ENCODE peak calls at places on chromosomes 7 and 10, in nine cellular contexts. One of them, this sample, is unnamed.

GRCh38 chr10:8130973-8131911 is 76.8 kb downstream of the GATA3 start:
- DNase-seq in stimulated activated CD4-positive, alpha-beta T cell treated with anti-CD3 and anti-CD28 coated beads, Interleukin-4, amount 100 ng/mL, for 4 hours: peak
- DNase-seq in HTR-8/SVneo: peak
- DNase-seq in AG20443: no peak
- DNase-seq in H54: peak
- DNase-seq in cardiac muscle cell: peak
- DNase-seq in ACHN: peak
- DNase-seq in stimulated activated CD8-positive, alpha-beta memory T cell treated with anti-CD3 and anti-CD28 coated beads, Interleukin-12 subunit alpha, Interleukin-12 subunit beta, amount 100 ng/mL, for 4 hours: no peak
- DNase-seq in NCI-H1092: no peak
- DNase-seq in this sample: no peak

GRCh38 chr7:100602889-100603696 is 930 bp downstream of the PCOLCE start:
- DNase-seq in stimulated activated CD4-positive, alpha-beta T cell treated with anti-CD3 and anti-CD28 coated beads, Interleukin-4, amount 100 ng/mL, for 4 hours: no peak
- DNase-seq in HTR-8/SVneo: peak
- DNase-seq in AG20443: peak
- DNase-seq in H54: no peak
- DNase-seq in cardiac muscle cell: peak
- DNase-seq in ACHN: no peak
- DNase-seq in stimulated activated CD8-positive, alpha-beta memory T cell treated with anti-CD3 and anti-CD28 coated beads, Interleukin-12 subunit alpha, Interleukin-12 subunit beta, amount 100 ng/mL, for 4 hours: no peak
- DNase-seq in NCI-H1092: no peak
- DNase-seq in this sample: no peak

GRCh38 chr7:6106140-6106904 is 75.1 kb downstream of the ANKRD61 start:
- DNase-seq in stimulated activated CD4-positive, alpha-beta T cell treated with anti-CD3 and anti-CD28 coated beads, Interleukin-4, amount 100 ng/mL, for 4 hours: peak
- DNase-seq in HTR-8/SVneo: no peak
- DNase-seq in AG20443: no peak
- DNase-seq in H54: peak
- DNase-seq in cardiac muscle cell: peak
- DNase-seq in ACHN: peak
- DNase-seq in stimulated activated CD8-positive, alpha-beta memory T cell treated with anti-CD3 and anti-CD28 coated beads, Interleukin-12 subunit alpha, Interleukin-12 subunit beta, amount 100 ng/mL, for 4 hours: peak
- DNase-seq in NCI-H1092: no peak
- DNase-seq in this sample: peak

GRCh38 chr10:24132741-24133140 is 76.2 kb upstream of the KIAA1217 start:
- DNase-seq in stimulated activated CD4-positive, alpha-beta T cell treated with anti-CD3 and anti-CD28 coated beads, Interleukin-4, amount 100 ng/mL, for 4 hours: no peak
- DNase-seq in HTR-8/SVneo: no peak
- DNase-seq in AG20443: peak
- DNase-seq in H54: no peak
- DNase-seq in cardiac muscle cell: peak
- DNase-seq in ACHN: no peak
- DNase-seq in stimulated activated CD8-positive, alpha-beta memory T cell treated with anti-CD3 and anti-CD28 coated beads, Interleukin-12 subunit alpha, Interleukin-12 subunit beta, amount 100 ng/mL, for 4 hours: no peak
- DNase-seq in NCI-H1092: no peak
- DNase-seq in this sample: no peak

GRCh38 chr7:90025771-90026170 is 128.5 kb upstream of the STEAP1 start:
- DNase-seq in stimulated activated CD4-positive, alpha-beta T cell treated with anti-CD3 and anti-CD28 coated beads, Interleukin-4, amount 100 ng/mL, for 4 hours: no peak
- DNase-seq in HTR-8/SVneo: no peak
- DNase-seq in AG20443: no peak
- DNase-seq in H54: no peak
- DNase-seq in cardiac muscle cell: no peak
- DNase-seq in ACHN: no peak
- DNase-seq in stimulated activated CD8-positive, alpha-beta memory T cell treated with anti-CD3 and anti-CD28 coated beads, Interleukin-12 subunit alpha, Interleukin-12 subunit beta, amount 100 ng/mL, for 4 hours: no peak
- DNase-seq in NCI-H1092: no peak
- DNase-seq in this sample: no peak

GRCh38 chr10:113953505-113954272 is 90.0 kb upstream of the ADRB1 start:
- DNase-seq in stimulated activated CD4-positive, alpha-beta T cell treated with anti-CD3 and anti-CD28 coated beads, Interleukin-4, amount 100 ng/mL, for 4 hours: no peak
- DNase-seq in HTR-8/SVneo: no peak
- DNase-seq in AG20443: no peak
- DNase-seq in H54: no peak
- DNase-seq in cardiac muscle cell: no peak
- DNase-seq in ACHN: no peak
- DNase-seq in stimulated activated CD8-positive, alpha-beta memory T cell treated with anti-CD3 and anti-CD28 coated beads, Interleukin-12 subunit alpha, Interleukin-12 subunit beta, amount 100 ng/mL, for 4 hours: no peak
- DNase-seq in NCI-H1092: no peak
- DNase-seq in this sample: no peak

GRCh38 chr10:71001470-71001869 is 113.1 kb upstream of the PCBD1 start:
- DNase-seq in stimulated activated CD4-positive, alpha-beta T cell treated with anti-CD3 and anti-CD28 coated beads, Interleukin-4, amount 100 ng/mL, for 4 hours: no peak
- DNase-seq in HTR-8/SVneo: no peak
- DNase-seq in AG20443: no peak
- DNase-seq in H54: no peak
- DNase-seq in cardiac muscle cell: no peak
- DNase-seq in ACHN: no peak
- DNase-seq in stimulated activated CD8-positive, alpha-beta memory T cell treated with anti-CD3 and anti-CD28 coated beads, Interleukin-12 subunit alpha, Interleukin-12 subunit beta, amount 100 ng/mL, for 4 hours: no peak
- DNase-seq in NCI-H1092: no peak
- DNase-seq in this sample: no peak

GRCh38 chr10:31953080-31953479 is 24.4 kb upstream of the ARHGAP12 start:
- DNase-seq in stimulated activated CD4-positive, alpha-beta T cell treated with anti-CD3 and anti-CD28 coated beads, Interleukin-4, amount 100 ng/mL, for 4 hours: no peak
- DNase-seq in HTR-8/SVneo: no peak
- DNase-seq in AG20443: no peak
- DNase-seq in H54: no peak
- DNase-seq in cardiac muscle cell: no peak
- DNase-seq in ACHN: no peak
- DNase-seq in stimulated activated CD8-positive, alpha-beta memory T cell treated with anti-CD3 and anti-CD28 coated beads, Interleukin-12 subunit alpha, Interleukin-12 subunit beta, amount 100 ng/mL, for 4 hours: no peak
- DNase-seq in NCI-H1092: no peak
- DNase-seq in this sample: no peak

GRCh38 chr7:55538538-55538937 is 33.8 kb downstream of the VOPP1 start:
- DNase-seq in stimulated activated CD4-positive, alpha-beta T cell treated with anti-CD3 and anti-CD28 coated beads, Interleukin-4, amount 100 ng/mL, for 4 hours: no peak
- DNase-seq in HTR-8/SVneo: peak
- DNase-seq in AG20443: peak
- DNase-seq in H54: peak
- DNase-seq in cardiac muscle cell: peak
- DNase-seq in ACHN: no peak
- DNase-seq in stimulated activated CD8-positive, alpha-beta memory T cell treated with anti-CD3 and anti-CD28 coated beads, Interleukin-12 subunit alpha, Interleukin-12 subunit beta, amount 100 ng/mL, for 4 hours: no peak
- DNase-seq in NCI-H1092: no peak
- DNase-seq in this sample: no peak

GRCh38 chr7:1459930-1460756 is 873 bp upstream of the MICALL2 start:
- DNase-seq in stimulated activated CD4-positive, alpha-beta T cell treated with anti-CD3 and anti-CD28 coated beads, Interleukin-4, amount 100 ng/mL, for 4 hours: no peak
- DNase-seq in HTR-8/SVneo: no peak
- DNase-seq in AG20443: no peak
- DNase-seq in H54: no peak
- DNase-seq in cardiac muscle cell: peak
- DNase-seq in ACHN: peak
- DNase-seq in stimulated activated CD8-positive, alpha-beta memory T cell treated with anti-CD3 and anti-CD28 coated beads, Interleukin-12 subunit alpha, Interleukin-12 subunit beta, amount 100 ng/mL, for 4 hours: no peak
- DNase-seq in NCI-H1092: no peak
- DNase-seq in this sample: peak

GRCh38 chr7:42236266-42237161 is 495 bp downstream of the GLI3 start:
- DNase-seq in stimulated activated CD4-positive, alpha-beta T cell treated with anti-CD3 and anti-CD28 coated beads, Interleukin-4, amount 100 ng/mL, for 4 hours: no peak
- DNase-seq in HTR-8/SVneo: peak
- DNase-seq in AG20443: peak
- DNase-seq in H54: peak
- DNase-seq in cardiac muscle cell: peak
- DNase-seq in ACHN: peak
- DNase-seq in stimulated activated CD8-positive, alpha-beta memory T cell treated with anti-CD3 and anti-CD28 coated beads, Interleukin-12 subunit alpha, Interleukin-12 subunit beta, amount 100 ng/mL, for 4 hours: no peak
- DNase-seq in NCI-H1092: no peak
- DNase-seq in this sample: no peak

GRCh38 chr7:81366546-81366945 is 403.3 kb downstream of the HGF start:
- DNase-seq in stimulated activated CD4-positive, alpha-beta T cell treated with anti-CD3 and anti-CD28 coated beads, Interleukin-4, amount 100 ng/mL, for 4 hours: no peak
- DNase-seq in HTR-8/SVneo: no peak
- DNase-seq in AG20443: peak
- DNase-seq in H54: no peak
- DNase-seq in cardiac muscle cell: no peak
- DNase-seq in ACHN: no peak
- DNase-seq in stimulated activated CD8-positive, alpha-beta memory T cell treated with anti-CD3 and anti-CD28 coated beads, Interleukin-12 subunit alpha, Interleukin-12 subunit beta, amount 100 ng/mL, for 4 hours: no peak
- DNase-seq in NCI-H1092: no peak
- DNase-seq in this sample: no peak

GRCh38 chr10:97234403-97234802 is 48.6 kb upstream of the SLIT1 start:
- DNase-seq in stimulated activated CD4-positive, alpha-beta T cell treated with anti-CD3 and anti-CD28 coated beads, Interleukin-4, amount 100 ng/mL, for 4 hours: no peak
- DNase-seq in HTR-8/SVneo: peak
- DNase-seq in AG20443: peak
- DNase-seq in H54: no peak
- DNase-seq in cardiac muscle cell: peak
- DNase-seq in ACHN: peak
- DNase-seq in stimulated activated CD8-positive, alpha-beta memory T cell treated with anti-CD3 and anti-CD28 coated beads, Interleukin-12 subunit alpha, Interleukin-12 subunit beta, amount 100 ng/mL, for 4 hours: no peak
- DNase-seq in NCI-H1092: peak
- DNase-seq in this sample: no peak

GRCh38 chr10:38174341-38174740 is 80.2 kb downstream of the ZNF37A start:
- DNase-seq in stimulated activated CD4-positive, alpha-beta T cell treated with anti-CD3 and anti-CD28 coated beads, Interleukin-4, amount 100 ng/mL, for 4 hours: no peak
- DNase-seq in HTR-8/SVneo: no peak
- DNase-seq in AG20443: no peak
- DNase-seq in H54: no peak
- DNase-seq in cardiac muscle cell: no peak
- DNase-seq in ACHN: no peak
- DNase-seq in stimulated activated CD8-positive, alpha-beta memory T cell treated with anti-CD3 and anti-CD28 coated beads, Interleukin-12 subunit alpha, Interleukin-12 subunit beta, amount 100 ng/mL, for 4 hours: no peak
- DNase-seq in NCI-H1092: no peak
- DNase-seq in this sample: no peak

GRCh38 chr10:101630420-101630920 is 42.3 kb downstream of the DPCD start:
- DNase-seq in stimulated activated CD4-positive, alpha-beta T cell treated with anti-CD3 and anti-CD28 coated beads, Interleukin-4, amount 100 ng/mL, for 4 hours: no peak
- DNase-seq in HTR-8/SVneo: no peak
- DNase-seq in AG20443: no peak
- DNase-seq in H54: no peak
- DNase-seq in cardiac muscle cell: no peak
- DNase-seq in ACHN: no peak
- DNase-seq in stimulated activated CD8-positive, alpha-beta memory T cell treated with anti-CD3 and anti-CD28 coated beads, Interleukin-12 subunit alpha, Interleukin-12 subunit beta, amount 100 ng/mL, for 4 hours: no peak
- DNase-seq in NCI-H1092: no peak
- DNase-seq in this sample: no peak

GRCh38 chr10:88791924-88792323 is 10.6 kb upstream of the LIPM start:
- DNase-seq in stimulated activated CD4-positive, alpha-beta T cell treated with anti-CD3 and anti-CD28 coated beads, Interleukin-4, amount 100 ng/mL, for 4 hours: no peak
- DNase-seq in HTR-8/SVneo: peak
- DNase-seq in AG20443: peak
- DNase-seq in H54: peak
- DNase-seq in cardiac muscle cell: peak
- DNase-seq in ACHN: peak
- DNase-seq in stimulated activated CD8-positive, alpha-beta memory T cell treated with anti-CD3 and anti-CD28 coated beads, Interleukin-12 subunit alpha, Interleukin-12 subunit beta, amount 100 ng/mL, for 4 hours: no peak
- DNase-seq in NCI-H1092: no peak
- DNase-seq in this sample: no peak

GRCh38 chr7:18893156-18893555 is 224.3 kb downstream of the TWIST1 start:
- DNase-seq in stimulated activated CD4-positive, alpha-beta T cell treated with anti-CD3 and anti-CD28 coated beads, Interleukin-4, amount 100 ng/mL, for 4 hours: no peak
- DNase-seq in HTR-8/SVneo: no peak
- DNase-seq in AG20443: no peak
- DNase-seq in H54: no peak
- DNase-seq in cardiac muscle cell: no peak
- DNase-seq in ACHN: no peak
- DNase-seq in stimulated activated CD8-positive, alpha-beta memory T cell treated with anti-CD3 and anti-CD28 coated beads, Interleukin-12 subunit alpha, Interleukin-12 subunit beta, amount 100 ng/mL, for 4 hours: no peak
- DNase-seq in NCI-H1092: no peak
- DNase-seq in this sample: no peak

GRCh38 chr7:22387583-22387982 is 30.6 kb upstream of the RAPGEF5 start:
- DNase-seq in stimulated activated CD4-positive, alpha-beta T cell treated with anti-CD3 and anti-CD28 coated beads, Interleukin-4, amount 100 ng/mL, for 4 hours: no peak
- DNase-seq in HTR-8/SVneo: no peak
- DNase-seq in AG20443: peak
- DNase-seq in H54: no peak
- DNase-seq in cardiac muscle cell: peak
- DNase-seq in ACHN: no peak
- DNase-seq in stimulated activated CD8-positive, alpha-beta memory T cell treated with anti-CD3 and anti-CD28 coated beads, Interleukin-12 subunit alpha, Interleukin-12 subunit beta, amount 100 ng/mL, for 4 hours: no peak
- DNase-seq in NCI-H1092: no peak
- DNase-seq in this sample: no peak

GRCh38 chr10:78964952-78965633 is 103.7 kb upstream of the ZMIZ1 start:
- DNase-seq in stimulated activated CD4-positive, alpha-beta T cell treated with anti-CD3 and anti-CD28 coated beads, Interleukin-4, amount 100 ng/mL, for 4 hours: no peak
- DNase-seq in HTR-8/SVneo: peak
- DNase-seq in AG20443: no peak
- DNase-seq in H54: peak
- DNase-seq in cardiac muscle cell: peak
- DNase-seq in ACHN: peak
- DNase-seq in stimulated activated CD8-positive, alpha-beta memory T cell treated with anti-CD3 and anti-CD28 coated beads, Interleukin-12 subunit alpha, Interleukin-12 subunit beta, amount 100 ng/mL, for 4 hours: no peak
- DNase-seq in NCI-H1092: peak
- DNase-seq in this sample: no peak

GRCh38 chr10:59271160-59271559 is 91.2 kb downstream of the FAM13C start:
- DNase-seq in stimulated activated CD4-positive, alpha-beta T cell treated with anti-CD3 and anti-CD28 coated beads, Interleukin-4, amount 100 ng/mL, for 4 hours: no peak
- DNase-seq in HTR-8/SVneo: no peak
- DNase-seq in AG20443: no peak
- DNase-seq in H54: no peak
- DNase-seq in cardiac muscle cell: no peak
- DNase-seq in ACHN: no peak
- DNase-seq in stimulated activated CD8-positive, alpha-beta memory T cell treated with anti-CD3 and anti-CD28 coated beads, Interleukin-12 subunit alpha, Interleukin-12 subunit beta, amount 100 ng/mL, for 4 hours: no peak
- DNase-seq in NCI-H1092: no peak
- DNase-seq in this sample: no peak

GRCh38 chr10:118799779-118800178 is 45.0 kb upstream of the CACUL1 start:
- DNase-seq in stimulated activated CD4-positive, alpha-beta T cell treated with anti-CD3 and anti-CD28 coated beads, Interleukin-4, amount 100 ng/mL, for 4 hours: no peak
- DNase-seq in HTR-8/SVneo: no peak
- DNase-seq in AG20443: no peak
- DNase-seq in H54: peak
- DNase-seq in cardiac muscle cell: peak
- DNase-seq in ACHN: peak
- DNase-seq in stimulated activated CD8-positive, alpha-beta memory T cell treated with anti-CD3 and anti-CD28 coated beads, Interleukin-12 subunit alpha, Interleukin-12 subunit beta, amount 100 ng/mL, for 4 hours: no peak
- DNase-seq in NCI-H1092: no peak
- DNase-seq in this sample: no peak

GRCh38 chr10:85602306-85602705 is 764.3 kb downstream of the GRID1 start:
- DNase-seq in stimulated activated CD4-positive, alpha-beta T cell treated with anti-CD3 and anti-CD28 coated beads, Interleukin-4, amount 100 ng/mL, for 4 hours: no peak
- DNase-seq in HTR-8/SVneo: no peak
- DNase-seq in AG20443: no peak
- DNase-seq in H54: no peak
- DNase-seq in cardiac muscle cell: no peak
- DNase-seq in ACHN: no peak
- DNase-seq in stimulated activated CD8-positive, alpha-beta memory T cell treated with anti-CD3 and anti-CD28 coated beads, Interleukin-12 subunit alpha, Interleukin-12 subunit beta, amount 100 ng/mL, for 4 hours: no peak
- DNase-seq in NCI-H1092: no peak
- DNase-seq in this sample: no peak

GRCh38 chr10:75400163-75400768 is 1.3 kb downstream of the ZNF503 start:
- DNase-seq in stimulated activated CD4-positive, alpha-beta T cell treated with anti-CD3 and anti-CD28 coated beads, Interleukin-4, amount 100 ng/mL, for 4 hours: no peak
- DNase-seq in HTR-8/SVneo: no peak
- DNase-seq in AG20443: peak
- DNase-seq in H54: peak
- DNase-seq in cardiac muscle cell: peak
- DNase-seq in ACHN: peak
- DNase-seq in stimulated activated CD8-positive, alpha-beta memory T cell treated with anti-CD3 and anti-CD28 coated beads, Interleukin-12 subunit alpha, Interleukin-12 subunit beta, amount 100 ng/mL, for 4 hours: no peak
- DNase-seq in NCI-H1092: peak
- DNase-seq in this sample: no peak

GRCh38 chr10:90916392-90917110 is 4.3 kb downstream of the ANKRD1 start:
- DNase-seq in stimulated activated CD4-positive, alpha-beta T cell treated with anti-CD3 and anti-CD28 coated beads, Interleukin-4, amount 100 ng/mL, for 4 hours: no peak
- DNase-seq in HTR-8/SVneo: no peak
- DNase-seq in AG20443: no peak
- DNase-seq in H54: no peak
- DNase-seq in cardiac muscle cell: no peak
- DNase-seq in ACHN: no peak
- DNase-seq in stimulated activated CD8-positive, alpha-beta memory T cell treated with anti-CD3 and anti-CD28 coated beads, Interleukin-12 subunit alpha, Interleukin-12 subunit beta, amount 100 ng/mL, for 4 hours: no peak
- DNase-seq in NCI-H1092: no peak
- DNase-seq in this sample: no peak

GRCh38 chr7:52271663-52272062 is 763.8 kb upstream of the POM121L12 start:
- DNase-seq in stimulated activated CD4-positive, alpha-beta T cell treated with anti-CD3 and anti-CD28 coated beads, Interleukin-4, amount 100 ng/mL, for 4 hours: no peak
- DNase-seq in HTR-8/SVneo: no peak
- DNase-seq in AG20443: no peak
- DNase-seq in H54: no peak
- DNase-seq in cardiac muscle cell: no peak
- DNase-seq in ACHN: no peak
- DNase-seq in stimulated activated CD8-positive, alpha-beta memory T cell treated with anti-CD3 and anti-CD28 coated beads, Interleukin-12 subunit alpha, Interleukin-12 subunit beta, amount 100 ng/mL, for 4 hours: no peak
- DNase-seq in NCI-H1092: no peak
- DNase-seq in this sample: no peak

GRCh38 chr7:23767514-23767913 is 57.5 kb downstream of the STK31 start:
- DNase-seq in stimulated activated CD4-positive, alpha-beta T cell treated with anti-CD3 and anti-CD28 coated beads, Interleukin-4, amount 100 ng/mL, for 4 hours: no peak
- DNase-seq in HTR-8/SVneo: no peak
- DNase-seq in AG20443: no peak
- DNase-seq in H54: no peak
- DNase-seq in cardiac muscle cell: no peak
- DNase-seq in ACHN: no peak
- DNase-seq in stimulated activated CD8-positive, alpha-beta memory T cell treated with anti-CD3 and anti-CD28 coated beads, Interleukin-12 subunit alpha, Interleukin-12 subunit beta, amount 100 ng/mL, for 4 hours: no peak
- DNase-seq in NCI-H1092: no peak
- DNase-seq in this sample: no peak

GRCh38 chr10:12628964-12629766 is 279.8 kb downstream of the CAMK1D start:
- DNase-seq in stimulated activated CD4-positive, alpha-beta T cell treated with anti-CD3 and anti-CD28 coated beads, Interleukin-4, amount 100 ng/mL, for 4 hours: no peak
- DNase-seq in HTR-8/SVneo: no peak
- DNase-seq in AG20443: no peak
- DNase-seq in H54: no peak
- DNase-seq in cardiac muscle cell: peak
- DNase-seq in ACHN: peak
- DNase-seq in stimulated activated CD8-positive, alpha-beta memory T cell treated with anti-CD3 and anti-CD28 coated beads, Interleukin-12 subunit alpha, Interleukin-12 subunit beta, amount 100 ng/mL, for 4 hours: no peak
- DNase-seq in NCI-H1092: peak
- DNase-seq in this sample: no peak

GRCh38 chr10:27611209-27611608 is 107.1 kb downstream of the RAB18 start:
- DNase-seq in stimulated activated CD4-positive, alpha-beta T cell treated with anti-CD3 and anti-CD28 coated beads, Interleukin-4, amount 100 ng/mL, for 4 hours: no peak
- DNase-seq in HTR-8/SVneo: peak
- DNase-seq in AG20443: peak
- DNase-seq in H54: peak
- DNase-seq in cardiac muscle cell: no peak
- DNase-seq in ACHN: no peak
- DNase-seq in stimulated activated CD8-positive, alpha-beta memory T cell treated with anti-CD3 and anti-CD28 coated beads, Interleukin-12 subunit alpha, Interleukin-12 subunit beta, amount 100 ng/mL, for 4 hours: no peak
- DNase-seq in NCI-H1092: no peak
- DNase-seq in this sample: no peak

GRCh38 chr7:9488555-9488954 is 1055.1 kb downstream of the NXPH1 start:
- DNase-seq in stimulated activated CD4-positive, alpha-beta T cell treated with anti-CD3 and anti-CD28 coated beads, Interleukin-4, amount 100 ng/mL, for 4 hours: no peak
- DNase-seq in HTR-8/SVneo: peak
- DNase-seq in AG20443: peak
- DNase-seq in H54: peak
- DNase-seq in cardiac muscle cell: peak
- DNase-seq in ACHN: peak
- DNase-seq in stimulated activated CD8-positive, alpha-beta memory T cell treated with anti-CD3 and anti-CD28 coated beads, Interleukin-12 subunit alpha, Interleukin-12 subunit beta, amount 100 ng/mL, for 4 hours: no peak
- DNase-seq in NCI-H1092: no peak
- DNase-seq in this sample: no peak

GRCh38 chr10:89398003-89398749 is 5.8 kb downstream of the IFIT1 start:
- DNase-seq in stimulated activated CD4-positive, alpha-beta T cell treated with anti-CD3 and anti-CD28 coated beads, Interleukin-4, amount 100 ng/mL, for 4 hours: no peak
- DNase-seq in HTR-8/SVneo: peak
- DNase-seq in AG20443: no peak
- DNase-seq in H54: no peak
- DNase-seq in cardiac muscle cell: peak
- DNase-seq in ACHN: no peak
- DNase-seq in stimulated activated CD8-positive, alpha-beta memory T cell treated with anti-CD3 and anti-CD28 coated beads, Interleukin-12 subunit alpha, Interleukin-12 subunit beta, amount 100 ng/mL, for 4 hours: no peak
- DNase-seq in NCI-H1092: no peak
- DNase-seq in this sample: no peak

GRCh38 chr7:155276800-155277375 is 20.8 kb upstream of the INSIG1 start:
- DNase-seq in stimulated activated CD4-positive, alpha-beta T cell treated with anti-CD3 and anti-CD28 coated beads, Interleukin-4, amount 100 ng/mL, for 4 hours: no peak
- DNase-seq in HTR-8/SVneo: no peak
- DNase-seq in AG20443: no peak
- DNase-seq in H54: no peak
- DNase-seq in cardiac muscle cell: no peak
- DNase-seq in ACHN: no peak
- DNase-seq in stimulated activated CD8-positive, alpha-beta memory T cell treated with anti-CD3 and anti-CD28 coated beads, Interleukin-12 subunit alpha, Interleukin-12 subunit beta, amount 100 ng/mL, for 4 hours: no peak
- DNase-seq in NCI-H1092: no peak
- DNase-seq in this sample: no peak